ENCODE peak calls at places on chromosomes 12 and 14, in eight cellular contexts. Y, J, A, P, F, K, V and L are unnamed samples.

GRCh38 chr14:51963164-51963733 is 26.1 kb upstream of the RTRAF start:
- DNase-seq in Y (no peak), J (no peak), A (no peak), P (no peak), F (no peak), K (no peak), V (peak; percentile 20), L (no peak)

GRCh38 chr14:63632932-63633514 is 8.6 kb downstream of the WDR89 start:
- DNase-seq in Y (no peak), J (no peak), A (no peak), P (no peak), F (no peak), K (no peak), V (peak; percentile 50), L (no peak)

GRCh38 chr14:97024300-97024699 is 227.1 kb downstream of the VRK1 start:
- DNase-seq in Y (no peak), J (no peak), A (no peak), P (no peak), F (no peak), K (no peak), V (no peak), L (no peak)

GRCh38 chr12:46524778-46525177 is 152.2 kb upstream of the SLC38A2 start:
- DNase-seq in Y (no peak), J (no peak), A (peak; percentile 89), P (peak; percentile 64), F (no peak), K (peak; percentile 85), V (peak; percentile 96), L (peak; percentile 92)

GRCh38 chr12:54759751-54760150 is 94.6 kb upstream of the MUCL1 start:
- DNase-seq in Y (no peak), J (peak; percentile 63), A (no peak), P (no peak), F (no peak), K (no peak), V (peak; percentile 6), L (no peak)

GRCh38 chr12:93773122-93773871 is 96.1 kb downstream of the CRADD start:
- DNase-seq in Y (peak; percentile 48), J (no peak), A (no peak), P (no peak), F (no peak), K (no peak), V (no peak), L (no peak)

GRCh38 chr12:40953076-40953475 is 235.0 kb upstream of the PDZRN4 start:
- DNase-seq in Y (no peak), J (no peak), A (no peak), P (no peak), F (no peak), K (no peak), V (peak; percentile 4), L (no peak)

GRCh38 chr12:113082486-113083148 is 26.1 kb downstream of the DTX1 start:
- DNase-seq in Y (no peak), J (no peak), A (no peak), P (no peak), F (no peak), K (no peak), V (no peak), L (no peak)

GRCh38 chr14:76446486-76446885 is 70.5 kb downstream of the ESRRB start:
- DNase-seq in Y (no peak), J (no peak), A (no peak), P (no peak), F (no peak), K (no peak), V (no peak), L (no peak)

GRCh38 chr12:47767197-47767724 is 5.8 kb upstream of the SLC48A1 start:
- DNase-seq in Y (peak; percentile 50), J (peak; percentile 39), A (no peak), P (no peak), F (peak; percentile 81), K (no peak), V (peak; percentile 65), L (no peak)

GRCh38 chr12:27667540-27667939 is 28.7 kb upstream of the REP15 start:
- DNase-seq in Y (no peak), J (no peak), A (no peak), P (peak; percentile 20), F (no peak), K (peak; percentile 92), V (peak; percentile 77), L (no peak)

DNA sequence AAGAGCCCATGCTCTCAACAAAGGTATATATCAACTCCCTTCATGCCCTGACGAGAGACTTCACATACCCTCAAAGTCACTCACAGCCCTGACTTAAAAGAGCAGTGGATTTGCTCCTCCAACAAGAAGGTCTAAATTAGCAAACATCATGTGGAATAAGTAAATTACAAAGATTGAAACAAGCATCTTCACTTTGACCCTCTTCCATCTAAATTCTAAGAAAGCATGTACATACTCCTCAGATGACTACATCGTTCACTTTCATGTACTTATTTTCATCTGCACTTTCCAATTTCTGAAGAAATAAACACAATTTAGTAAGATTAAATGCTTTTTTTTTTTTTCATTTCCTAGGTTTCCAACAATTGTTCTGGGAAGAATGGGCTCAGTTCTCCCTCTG is 38.6 kb upstream of the KRR1 start:
- DNase-seq in Y (no peak), J (no peak), A (no peak), P (no peak), F (no peak), K (no peak), V (no peak), L (no peak)
- H3K4me3 ChIP-seq in Y (no peak overlapping the region), J (no peak overlapping the region), A (no peak overlapping the region), P (no peak overlapping the region), F (no peak overlapping the region), K (no peak overlapping the region), V (no peak overlapping the region), L (no peak overlapping the region)

DNA sequence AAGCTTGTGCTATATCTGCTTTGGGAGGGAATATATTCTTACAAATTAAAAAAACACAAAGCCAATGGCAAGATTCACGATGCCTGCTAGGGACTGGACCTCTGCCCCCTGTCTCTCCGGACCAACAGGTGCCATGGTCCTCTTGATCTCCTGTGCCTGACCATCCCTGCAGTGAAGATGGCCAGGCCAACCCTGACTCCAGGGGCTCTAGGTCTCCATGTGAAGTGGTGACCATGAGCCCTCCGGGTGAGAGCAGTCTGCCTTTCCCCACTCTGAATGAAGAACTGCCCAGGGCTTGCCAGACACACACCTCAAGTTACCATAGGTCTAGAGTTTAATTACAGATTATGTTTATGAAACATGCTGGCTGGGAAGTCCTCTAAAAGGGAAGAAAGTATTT is 1.5 kb downstream of the ARHGDIB start:
- DNase-seq in Y (no peak), J (no peak), A (no peak), P (no peak), F (no peak), K (no peak), V (no peak), L (no peak)
- H3K4me3 ChIP-seq in Y (peak overlapping the region; percentile 100), J (no peak overlapping the region), A (peak overlapping the region; percentile 9), P (peak overlapping the region; percentile 51), F (peak overlapping the region; percentile 94), K (peak overlapping the region; percentile 66), V (no peak overlapping the region), L (no peak overlapping the region)

GRCh38 chr12:50925342-50925651 is 27.0 kb upstream of the HIGD1C start:
- DNase-seq in Y (no peak), J (no peak), A (no peak), P (no peak), F (no peak), K (no peak), V (peak; percentile 16), L (no peak)

GRCh38 chr12:50925920-50926319 is 26.4 kb upstream of the HIGD1C start:
- DNase-seq in Y (no peak), J (no peak), A (no peak), P (no peak), F (no peak), K (no peak), V (no peak), L (no peak)

GRCh38 chr12:50927356-50927755 is 25.0 kb upstream of the HIGD1C start:
- DNase-seq in Y (no peak), J (no peak), A (no peak), P (no peak), F (no peak), K (no peak), V (no peak), L (no peak)

GRCh38 chr12:50927766-50928224 is 24.5 kb upstream of the HIGD1C start:
- DNase-seq in Y (no peak), J (no peak), A (no peak), P (peak; percentile 58), F (no peak), K (no peak), V (no peak), L (no peak)

DNA sequence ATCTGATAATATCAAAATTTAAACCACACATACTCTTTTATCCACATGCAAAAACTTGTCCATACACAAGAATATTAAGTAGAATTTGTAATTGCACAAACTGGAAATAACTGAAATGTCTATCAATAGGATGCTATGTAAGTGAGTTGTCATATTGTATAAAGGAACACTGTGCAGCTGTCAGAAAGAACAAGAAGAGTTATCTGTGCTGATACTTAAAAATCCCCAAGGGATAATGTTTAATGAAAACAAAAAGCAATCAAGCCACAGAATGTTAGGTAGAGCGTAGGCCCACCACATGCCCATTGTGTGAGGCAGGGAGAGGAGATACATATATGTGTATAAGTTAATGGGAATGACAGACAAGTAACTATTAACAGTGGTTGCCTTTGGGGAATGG is 25.9 kb upstream of the HIGD1C start:
- DNase-seq in Y (no peak), J (no peak), A (no peak), P (no peak), F (no peak), K (no peak), V (no peak), L (no peak)
- H3K4me3 ChIP-seq in Y (peak overlapping the region; percentile 93), J (no peak overlapping the region), A (peak overlapping the region; percentile 69), P (peak overlapping the region; percentile 89), F (no peak overlapping the region), K (peak overlapping the region; percentile 80), V (peak overlapping the region; percentile 87), L (peak overlapping the region; percentile 75)

GRCh38 chr12:55933799-55934174 is 2.8 kb downstream of the DGKA start:
- DNase-seq in Y (no peak), J (no peak), A (no peak), P (no peak), F (no peak), K (no peak), V (no peak), L (peak; percentile 0)

GRCh38 chr12:55934343-55934742 is 3.4 kb downstream of the DGKA start:
- DNase-seq in Y (no peak), J (no peak), A (no peak), P (no peak), F (no peak), K (no peak), V (no peak), L (peak; percentile 1)

GRCh38 chr12:55934773-55935172 is 3.8 kb downstream of the DGKA start:
- DNase-seq in Y (no peak), J (no peak), A (no peak), P (no peak), F (no peak), K (peak; percentile 25), V (no peak), L (no peak)

GRCh38 chr12:55937956-55938355 is 7.0 kb downstream of the DGKA start:
- DNase-seq in Y (no peak), J (no peak), A (no peak), P (no peak), F (no peak), K (no peak), V (no peak), L (peak; percentile 12)

GRCh38 chr12:55935742-55936151 is 4.8 kb downstream of the DGKA start:
- DNase-seq in Y (no peak), J (no peak), A (peak; percentile 61), P (no peak), F (no peak), K (peak; percentile 61), V (no peak), L (no peak)
- H3K4me3 ChIP-seq in Y (peak overlapping the region; percentile 97), J (no peak overlapping the region), A (no peak overlapping the region), P (peak overlapping the region; percentile 39), F (peak overlapping the region; percentile 52), K (peak overlapping the region; percentile 43), V (no peak overlapping the region), L (no peak overlapping the region)

GRCh38 chr14:56794557-56795283 is 15.6 kb downstream of the OTX2 start:
- DNase-seq in Y (no peak), J (no peak), A (no peak), P (no peak), F (no peak), K (no peak), V (no peak), L (no peak)
- H3K4me3 ChIP-seq in Y (no peak overlapping the region), J (no peak overlapping the region), A (no peak overlapping the region), P (no peak overlapping the region), F (no peak overlapping the region), K (no peak overlapping the region), V (no peak overlapping the region), L (no peak overlapping the region)